ENCODE peak calls at places on chromosomes 5 and 9, in seven cellular contexts. Y is astrocyte; A is adrenal gland; R is mammary epithelial cell; Z is stimulated activated CD4-positive, alpha-beta T cell treated with anti-CD3 and anti-CD28 coated beads, Interleukin-4, amount 100 ng/mL, for 1 hour; V is GM03348; W is putamen. D is an unnamed sample.

GRCh38 chr9:121692606-121693505 is 41.4 kb downstream of the DAB2IP start:
- DNase-seq in Y (peak), A (peak), R (no peak), Z (no peak), V (peak), W (no peak), D (peak)

GRCh38 chr9:4689013-4689412 is 9.6 kb downstream of the CDC37L1 start:
- DNase-seq in Y (no peak), A (no peak), R (no peak), Z (no peak), V (no peak), W (no peak), D (no peak)

GRCh38 chr5:112240011-112240410 is 179.1 kb downstream of the EPB41L4A start:
- DNase-seq in Y (no peak), A (no peak), R (no peak), Z (no peak), V (no peak), W (no peak), D (no peak)

GRCh38 chr9:114385412-114386181 is 2.2 kb downstream of the AKNA start:
- DNase-seq in Y (peak), A (peak), R (peak), Z (peak), V (peak), W (peak), D (peak)

GRCh38 chr5:64690417-64691151 is at the start of gene SHISAL2B:
- DNase-seq in Y (peak), A (no peak), R (peak), Z (no peak), V (peak), W (no peak), D (peak)

GRCh38 chr5:73274870-73275756 is 102.1 kb downstream of the TMEM174 start:
- DNase-seq in Y (no peak), A (no peak), R (no peak), Z (no peak), V (peak), W (peak), D (no peak)

GRCh38 chr5:14696057-14696456 is 31.5 kb downstream of the OTULIN start:
- DNase-seq in Y (no peak), A (no peak), R (no peak), Z (no peak), V (no peak), W (no peak), D (no peak)

GRCh38 chr5:176474476-176474875 is 26.3 kb downstream of the FAF2 start:
- DNase-seq in Y (peak), A (no peak), R (peak), Z (no peak), V (peak), W (no peak), D (no peak)

GRCh38 chr9:19373527-19373926 is 6.5 kb downstream of the RPS6 start:
- DNase-seq in Y (no peak), A (no peak), R (no peak), Z (no peak), V (no peak), W (no peak), D (no peak)

GRCh38 chr9:7042124-7042523 is 284.4 kb downstream of the KDM4C start:
- DNase-seq in Y (no peak), A (no peak), R (peak), Z (no peak), V (no peak), W (no peak), D (no peak)

GRCh38 chr9:114655689-114656088 is 1.9 kb downstream of the TEX53 start:
- DNase-seq in Y (peak), A (no peak), R (no peak), Z (no peak), V (peak), W (no peak), D (no peak)

GRCh38 chr9:133876836-133877235 is 115.3 kb downstream of the VAV2 start:
- DNase-seq in Y (no peak), A (no peak), R (peak), Z (no peak), V (no peak), W (no peak), D (no peak)

GRCh38 chr9:128026255-128027165 is 40.6 kb downstream of the NAIF1 start:
- DNase-seq in Y (no peak), A (no peak), R (peak), Z (peak), V (no peak), W (no peak), D (no peak)

GRCh38 chr5:151699071-151699901 is 12.6 kb upstream of the SPARC start:
- DNase-seq in Y (peak), A (peak), R (peak), Z (no peak), V (peak), W (no peak), D (peak)

GRCh38 chr9:133683494-133684460 is 47.6 kb downstream of the DBH start:
- DNase-seq in Y (no peak), A (no peak), R (no peak), Z (peak), V (peak), W (no peak), D (peak)

GRCh38 chr9:113520109-113520642 is 56.6 kb downstream of the RGS3 start:
- DNase-seq in Y (peak), A (no peak), R (peak), Z (peak), V (no peak), W (no peak), D (no peak)

GRCh38 chr5:6873359-6873758 is 160.1 kb downstream of the TENT4A start:
- DNase-seq in Y (no peak), A (no peak), R (no peak), Z (no peak), V (no peak), W (no peak), D (no peak)

GRCh38 chr9:126421567-126422428 is 95.2 kb downstream of the MVB12B start:
- DNase-seq in Y (no peak), A (no peak), R (no peak), Z (no peak), V (no peak), W (no peak), D (no peak)

GRCh38 chr9:124260769-124261603 is 3.2 kb downstream of the NEK6 start:
- DNase-seq in Y (peak), A (no peak), R (peak), Z (no peak), V (peak), W (no peak), D (no peak)

GRCh38 chr5:62306494-62307363 is 723 bp downstream of the KIF2A start:
- DNase-seq in Y (peak), A (peak), R (peak), Z (peak), V (peak), W (no peak), D (peak)

GRCh38 chr5:139181835-139182452 is 16.2 kb downstream of the SIL1 start:
- DNase-seq in Y (peak), A (no peak), R (peak), Z (no peak), V (peak), W (no peak), D (no peak)

GRCh38 chr9:107504585-107505455 is 15.3 kb upstream of the KLF4 start:
- DNase-seq in Y (peak), A (no peak), R (peak), Z (no peak), V (peak), W (no peak), D (peak)

D was measured in AG08396.